ENCODE peak calls at places on chromosome 18, in four cellular contexts. S is activated CD4-positive, CD25-positive, alpha-beta regulatory T cell; T is brain microvascular endothelial cell; V is NCI-H526. J is an unnamed sample.

GRCh38 chr18:49901862-49902340 is 88.6 kb upstream of the ACAA2 start:
- DNase-seq in V (no peak), S (no peak), T (no peak), J (no peak)

GRCh38 chr18:22267697-22268096 is 98.3 kb downstream of the GATA6 start:
- DNase-seq in S (no peak), V (no peak), T (no peak), J (no peak)

GRCh38 chr18:45652703-45653490 is 37.6 kb downstream of the SLC14A2 start:
- DNase-seq in T (no peak), V (no peak), S (no peak), J (no peak)

GRCh38 chr18:53070706-53071105 is 730.7 kb downstream of the DCC start:
- DNase-seq in V (no peak), T (no peak), S (no peak), J (peak; percentile 70)

GRCh38 chr18:45793295-45793965 is 32.0 kb upstream of the SIGLEC15 start:
- DNase-seq in V (no peak), T (peak; percentile 68), S (no peak), J (no peak)

GRCh38 chr18:57210711-57211411 is 64.0 kb downstream of the BOD1L2 start:
- DNase-seq in V (no peak), T (no peak), S (no peak), J (no peak)

GRCh38 chr18:11857177-11857887 is 6.1 kb downstream of the CHMP1B start:
- DNase-seq in T (peak; percentile 100), V (no peak), S (no peak), J (no peak)

GRCh38 chr18:29191263-29191662 is 1014.3 kb upstream of the CDH2 start:
- DNase-seq in S (no peak), V (peak; percentile 0), T (no peak), J (no peak)

GRCh38 chr18:10771053-10771709 is 245.4 kb downstream of the NAPG start:
- DNase-seq in V (no peak), S (no peak), T (peak; percentile 67), J (no peak)

GRCh38 chr18:1191341-1191740 is 286.7 kb downstream of the ADCYAP1 start:
- DNase-seq in V (no peak), S (no peak), T (no peak), J (no peak)

GRCh38 chr18:13889661-13890060 is 25.7 kb downstream of the MC2R start:
- DNase-seq in S (no peak), T (no peak), V (no peak), J (no peak)

GRCh38 chr18:44818148-44818547 is 137.5 kb downstream of the SETBP1 start:
- DNase-seq in V (no peak), T (no peak), S (no peak), J (no peak)

GRCh38 chr18:11389281-11389680 is 220.1 kb upstream of the SLC35G4 start:
- DNase-seq in T (no peak), V (no peak), S (no peak), J (no peak)

GRCh38 chr18:11512096-11513030 is 97.0 kb upstream of the SLC35G4 start:
- DNase-seq in S (no peak), V (no peak), T (peak; percentile 22), J (no peak)

GRCh38 chr18:9711361-9712129 is 3.4 kb downstream of the RAB31 start:
- DNase-seq in T (no peak), S (no peak), V (no peak), J (no peak)

GRCh38 chr18:46946656-46947282 is 29.4 kb downstream of the KATNAL2 start:
- DNase-seq in S (peak; percentile 4), T (peak; percentile 96), V (peak; percentile 77), J (no peak)

GRCh38 chr18:79693561-79694205 is 14.1 kb downstream of the CTDP1 start:
- DNase-seq in V (no peak), S (no peak), T (no peak), J (no peak)

GRCh38 chr18:3008546-3008945 is 4.4 kb downstream of the LPIN2 start:
- DNase-seq in V (no peak), T (peak; percentile 64), S (no peak), J (no peak)

GRCh38 chr18:7021994-7022840 is 95.4 kb downstream of the LAMA1 start:
- DNase-seq in V (peak; percentile 84), T (peak; percentile 32), S (no peak), J (peak; percentile 31)

GRCh38 chr18:9575558-9575957 is 38.8 kb downstream of the PPP4R1 start:
- DNase-seq in S (no peak), V (peak; percentile 83), T (peak; percentile 95), J (peak; percentile 15)

GRCh38 chr18:3454365-3455089 is 4.6 kb downstream of the TGIF1 start:
- DNase-seq in T (peak; percentile 50), V (peak; percentile 50), S (peak; percentile 3), J (no peak)

GRCh38 chr18:56307771-56308170 is 330.6 kb downstream of the TXNL1 start:
- DNase-seq in S (no peak), T (no peak), V (no peak), J (no peak)

GRCh38 chr18:75454022-75454795 is 26.7 kb upstream of the SMIM21 start:
- DNase-seq in S (no peak), T (no peak), V (no peak), J (no peak)

GRCh38 chr18:80245781-80246655 is 1.3 kb downstream of the PARD6G start:
- DNase-seq in S (no peak), T (no peak), V (peak; percentile 87), J (no peak)